ENCODE peak calls at places on chromosomes 5 and 9, in five cellular contexts. H, S, R, G and P are unnamed samples.

GRCh38 chr9:96461336-96461735 is 11.4 kb downstream of the HABP4 start:
- DNase-seq in S (no peak), R (no peak), H (no peak), G (no peak), P (no peak)

GRCh38 chr5:168527756-168528295 is 1.3 kb upstream of the FBLL1 start:
- DNase-seq in S (no peak), H (no peak), R (no peak), G (no peak), P (no peak)

GRCh38 chr9:101333490-101333889 is 51.3 kb downstream of the BAAT start:
- DNase-seq in S (no peak), H (no peak), R (no peak), G (no peak), P (no peak)

GRCh38 chr5:137209232-137209810 is 289.8 kb downstream of the SPOCK1 start:
- DNase-seq in S (no peak), G (no peak), R (no peak), H (no peak), P (no peak)

GRCh38 chr9:69667306-69667705 is 4.9 kb downstream of the APBA1 start:
- DNase-seq in G (no peak), R (no peak), S (no peak), H (no peak), P (no peak)

GRCh38 chr5:32206053-32206452 is 31.9 kb upstream of the GOLPH3 start:
- DNase-seq in G (no peak), R (no peak), S (no peak), H (no peak), P (no peak)

GRCh38 chr9:95264954-95265615 is 52.4 kb downstream of the FANCC start:
- DNase-seq in S (no peak), G (no peak), R (no peak), H (no peak), P (no peak)

GRCh38 chr9:137296214-137297059 is 5.6 kb downstream of the NRARP start:
- DNase-seq in H (no peak), R (no peak), G (no peak), S (peak), P (peak)

GRCh38 chr9:97983524-97984187 is 515 bp downstream of the ANP32B start:
- DNase-seq in H (no peak), G (no peak), R (peak), S (peak), P (peak)

GRCh38 chr5:141149812-141150211 is at the start of gene PCDHB6:
- DNase-seq in S (no peak), G (no peak), H (no peak), R (no peak), P (no peak)

GRCh38 chr5:42770003-42770402 is 13.4 kb downstream of the CCDC152 start:
- DNase-seq in R (no peak), S (no peak), H (no peak), G (no peak), P (no peak)

GRCh38 chr9:111599092-111599947 is at the start of gene PTGR1:
- DNase-seq in R (peak), S (peak), H (peak), G (peak), P (peak)

GRCh38 chr5:123719004-123719403 is 207.0 kb downstream of the CSNK1G3 start:
- DNase-seq in S (no peak), R (no peak), H (no peak), G (no peak), P (no peak)

GRCh38 chr5:73883646-73884045 is 257.6 kb downstream of the ARHGEF28 start:
- DNase-seq in G (no peak), H (no peak), S (no peak), R (no peak), P (no peak)

GRCh38 chr9:92641092-92641809 is 28.7 kb downstream of the IPPK start:
- DNase-seq in R (no peak), S (no peak), G (no peak), H (no peak), P (no peak)

GRCh38 chr5:119070578-119070827 is 384 bp upstream of the DMXL1 start:
- DNase-seq in H (no peak), G (no peak), S (peak), R (no peak), P (no peak)

GRCh38 chr9:90724112-90724511 is 77.5 kb upstream of the SYK start:
- DNase-seq in S (no peak), G (no peak), H (no peak), R (no peak), P (no peak)

GRCh38 chr5:43602818-43603534 is at the start of gene NNT:
- DNase-seq in R (peak), G (no peak), H (peak), S (peak), P (peak)

GRCh38 chr5:68377733-68378132 is 162.2 kb downstream of the PIK3R1 start:
- DNase-seq in S (no peak), G (no peak), R (no peak), H (no peak), P (no peak)

GRCh38 chr5:126516133-126516532 is 78.9 kb downstream of the ALDH7A1 start:
- DNase-seq in R (no peak), H (no peak), G (no peak), S (no peak), P (no peak)

GRCh38 chr5:115296130-115296997 is at the start of gene CCDC112:
- DNase-seq in R (peak), H (peak), S (peak), G (no peak), P (peak)

GRCh38 chr5:32168460-32169033 is 5.6 kb downstream of the GOLPH3 start:
- DNase-seq in S (no peak), G (no peak), R (no peak), H (no peak), P (no peak)

GRCh38 chr5:180696116-180696515 is 43.7 kb downstream of the OR2Y1 start:
- DNase-seq in R (no peak), S (no peak), G (no peak), H (no peak), P (no peak)

GRCh38 chr5:142807378-142807911 is 37.3 kb downstream of the ARHGAP26 start:
- DNase-seq in G (no peak), H (no peak), S (no peak), R (no peak), P (peak)

GRCh38 chr9:31590091-31590490 is 794.4 kb upstream of the ACO1 start:
- DNase-seq in H (no peak), S (no peak), G (no peak), R (no peak), P (no peak)

GRCh38 chr9:113516840-113517577 is 53.5 kb downstream of the RGS3 start:
- DNase-seq in R (no peak), S (no peak), G (no peak), H (no peak), P (no peak)

GRCh38 chr5:172159016-172159415 is 29.0 kb downstream of the STK10 start:
- DNase-seq in R (no peak), H (no peak), G (no peak), S (no peak), P (no peak)

GRCh38 chr9:22976454-22976853 is 529.8 kb downstream of the DMRTA1 start:
- DNase-seq in S (no peak), G (peak), R (no peak), H (no peak), P (no peak)

GRCh38 chr9:109440797-109441287 is 57.3 kb downstream of the PTPN3 start:
- DNase-seq in R (peak), G (peak), H (no peak), S (peak), P (peak)

GRCh38 chr9:113431181-113431580 is 20.6 kb downstream of the C9orf43 start:
- DNase-seq in G (no peak), H (no peak), R (no peak), S (no peak), P (no peak)

GRCh38 chr9:121568101-121568460 is 68.4 kb upstream of the GGTA1 start:
- DNase-seq in H (no peak), G (no peak), S (peak), R (no peak), P (peak)

GRCh38 chr9:6086006-6086655 is 70.7 kb upstream of the RANBP6 start:
- DNase-seq in G (no peak), H (no peak), S (no peak), R (no peak), P (no peak)

GRCh38 chr5:138336952-138337684 is 948 bp upstream of the FAM53C start:
- DNase-seq in R (peak), H (no peak), G (no peak), S (peak), P (peak)

GRCh38 chr5:17037751-17038150 is 101.7 kb upstream of the MYO10 start:
- DNase-seq in R (no peak), G (no peak), H (no peak), S (no peak), P (no peak)

GRCh38 chr9:27602107-27602836 is 29.0 kb upstream of the C9orf72 start:
- DNase-seq in G (no peak), H (no peak), S (no peak), R (no peak), P (no peak)

GRCh38 chr5:109668237-109668636 is 21.5 kb upstream of the MAN2A1 start:
- DNase-seq in S (no peak), H (no peak), R (no peak), G (no peak), P (no peak)

GRCh38 chr5:109668668-109669422 is 20.9 kb upstream of the MAN2A1 start:
- DNase-seq in S (no peak), R (no peak), H (no peak), G (no peak), P (no peak)
- TF ChIP-seq CTCF in S (no peak), R (no peak), H (no peak), G (no peak), P (no peak)

GRCh38 chr9:2798423-2798822 is 45.5 kb downstream of the PUM3 start:
- DNase-seq in H (no peak), R (no peak), S (no peak), G (no peak), P (no peak)

GRCh38 chr9:2802494-2802921 is 41.4 kb downstream of the PUM3 start:
- DNase-seq in H (no peak), R (no peak), S (no peak), G (peak), P (no peak)

GRCh38 chr9:2800385-2801179 is 43.3 kb downstream of the PUM3 start:
- DNase-seq in H (no peak), R (no peak), S (no peak), G (no peak), P (no peak)
- TF ChIP-seq CTCF in H (peak), R (peak), S (no peak), G (no peak), P (no peak)

GRCh38 chr9:72333758-72334157 is 31.2 kb downstream of the ZFAND5 start:
- DNase-seq in G (no peak), R (no peak), H (no peak), S (no peak), P (no peak)
- TF ChIP-seq CTCF in G (no peak), R (no peak), H (no peak), S (no peak), P (no peak)

DNA sequence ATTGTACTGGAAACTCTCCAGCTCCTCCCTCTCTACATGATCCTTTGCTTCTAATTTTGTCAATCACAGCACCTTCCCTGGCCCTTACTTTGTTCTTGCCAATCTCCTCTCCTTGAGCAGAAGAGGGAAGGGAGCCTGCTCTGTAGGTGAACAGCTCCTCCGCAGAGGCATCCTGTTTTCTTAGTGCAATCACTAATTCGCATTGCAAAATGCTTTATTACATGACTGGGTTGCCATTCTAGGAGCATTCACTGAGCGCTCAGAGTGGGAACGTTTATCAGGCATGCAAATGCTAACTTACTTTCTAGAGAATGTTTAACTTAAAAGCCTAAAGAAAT is 416 bp upstream of the SNX18 start:
- DNase-seq in R (no peak), S (no peak), H (no peak), G (no peak), P (no peak)
- TF ChIP-seq CTCF in R (no peak), S (no peak), H (no peak), G (no peak), P (no peak)

GRCh38 chr5:2158767-2159166 is 276.0 kb upstream of the IRX4 start:
- DNase-seq in S (no peak), R (no peak), G (no peak), H (no peak), P (no peak)
- TF ChIP-seq CTCF in S (no peak), R (no peak), G (no peak), H (no peak), P (no peak)

GRCh38 chr5:9895305-9895650 is 265.1 kb upstream of the TAS2R1 start:
- DNase-seq in H (no peak), G (no peak), R (no peak), S (no peak), P (no peak)

GRCh38 chr5:9903806-9904205 is 273.7 kb upstream of the TAS2R1 start:
- DNase-seq in G (no peak), H (no peak), R (no peak), S (no peak), P (no peak)

GRCh38 chr5:9892696-9893095 is 262.5 kb upstream of the TAS2R1 start:
- DNase-seq in G (no peak), H (no peak), S (no peak), R (no peak), P (no peak)

GRCh38 chr5:9894571-9895304 is 264.6 kb upstream of the TAS2R1 start:
- DNase-seq in R (no peak), G (no peak), S (no peak), H (no peak), P (no peak)

DNA sequence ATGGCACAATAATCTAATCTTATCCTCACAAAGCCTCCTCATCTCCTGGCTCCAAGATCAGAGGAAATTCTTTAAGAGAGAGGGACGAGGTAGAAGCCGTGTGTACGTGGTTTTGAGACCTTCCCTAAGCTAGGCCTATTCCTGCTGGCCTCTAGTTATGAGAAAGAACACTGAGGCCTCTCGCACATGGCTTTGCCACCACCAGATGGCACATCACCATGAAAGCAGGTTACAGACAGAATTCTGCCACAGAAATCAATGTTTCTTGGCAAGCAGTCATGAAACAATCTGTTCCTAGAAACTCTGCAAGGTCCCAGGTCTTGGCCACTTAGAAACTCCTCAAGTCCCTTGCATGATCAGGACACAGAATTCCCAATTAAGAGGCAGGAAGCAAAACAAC is 268.2 kb upstream of the TAS2R1 start:
- DNase-seq in G (no peak), S (peak), H (no peak), R (no peak), P (peak)
- TF ChIP-seq CTCF in G (peak), S (peak), H (peak), R (peak), P (peak)

DNA sequence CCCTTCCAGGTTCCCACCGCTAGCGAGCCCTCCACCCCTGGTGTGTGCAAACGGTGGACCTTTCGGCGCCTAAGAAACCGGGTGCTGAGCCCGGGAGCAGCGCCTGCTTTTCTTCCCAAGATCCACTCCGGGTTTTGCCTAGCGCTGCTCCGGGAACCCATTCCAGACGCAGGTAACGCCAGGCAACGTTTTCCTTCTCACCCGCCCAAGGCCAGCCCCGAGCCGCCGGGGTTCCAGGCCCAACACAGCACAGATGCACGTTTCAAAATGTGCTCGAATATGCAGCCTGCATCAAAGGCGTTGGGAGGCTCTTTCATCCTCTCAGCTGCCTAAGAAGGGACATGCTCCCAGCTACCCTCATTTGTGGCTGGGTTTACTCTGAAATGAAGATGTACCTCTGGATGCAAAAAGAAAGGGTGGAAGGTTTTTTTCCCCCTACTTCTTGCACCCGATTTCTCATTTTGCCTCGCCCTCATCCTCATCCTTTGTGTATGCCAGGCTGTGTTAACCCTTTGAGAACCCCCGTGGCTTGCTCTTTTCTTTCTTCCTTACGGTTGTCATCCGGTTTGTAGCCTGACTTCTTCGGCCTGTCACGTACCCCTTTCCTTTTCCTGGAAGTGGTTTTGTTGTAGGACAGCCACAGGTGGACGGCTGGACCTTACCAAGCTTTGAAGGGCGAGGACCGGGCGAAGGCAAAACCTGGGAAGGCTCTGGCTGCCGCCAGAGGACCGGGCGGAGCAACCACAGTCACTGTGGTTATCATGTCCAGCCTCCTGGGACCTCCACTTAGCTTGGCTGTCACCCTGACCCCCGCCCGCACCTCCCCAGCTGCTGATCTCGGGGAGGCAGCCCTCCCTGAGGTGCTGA is 227.0 kb downstream of the SMARCA2 start:
- DNase-seq in S (peak), H (peak), G (peak), R (peak), P (peak)
- TF ChIP-seq CTCF in S (no peak), H (no peak), G (no peak), R (no peak), P (no peak)

GRCh38 chr5:153425914-153426313 is 64.6 kb upstream of the GRIA1 start:
- DNase-seq in H (no peak), G (no peak), S (no peak), R (no peak), P (no peak)
- TF ChIP-seq CTCF in H (peak), G (no peak), S (no peak), R (peak), P (no peak)

DNA sequence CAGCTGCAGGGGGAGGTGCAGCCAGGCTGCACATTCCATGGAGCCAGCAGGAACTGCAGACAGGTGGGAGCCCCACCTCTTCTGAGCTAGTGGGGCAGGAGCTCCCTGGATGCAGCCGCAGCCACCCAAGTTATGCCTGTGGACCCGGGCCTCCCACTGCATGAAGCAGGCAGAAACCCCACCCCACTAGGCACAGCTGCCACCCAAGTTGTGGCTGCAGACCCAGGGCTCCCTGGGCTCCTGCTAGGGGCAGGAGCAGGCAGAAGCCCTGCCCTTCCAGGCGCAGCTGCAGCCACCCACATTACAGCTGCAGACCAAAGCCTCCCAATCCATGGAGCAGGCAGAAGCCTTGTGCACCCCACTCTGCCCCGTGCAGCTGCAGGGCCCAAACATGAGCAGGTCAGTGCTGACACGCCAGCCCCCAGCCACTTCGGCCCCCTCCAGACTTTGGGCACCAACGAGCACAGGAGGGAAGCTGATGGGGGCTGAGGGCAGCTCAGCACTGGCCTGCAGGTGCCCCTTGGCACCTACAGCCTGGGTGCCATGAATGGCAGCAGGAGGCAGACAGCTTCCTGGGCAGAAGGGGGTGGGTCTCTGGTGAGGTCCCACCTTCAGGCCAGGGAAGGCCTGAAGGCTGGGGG is 106.9 kb downstream of the C9orf50 start:
- DNase-seq in H (no peak), G (no peak), R (no peak), S (no peak), P (no peak)
- TF ChIP-seq CTCF in H (no peak), G (no peak), R (no peak), S (no peak), P (no peak)

GRCh38 chr5:173201636-173202265 is 33.3 kb downstream of the NKX2-5 start:
- DNase-seq in R (no peak), H (no peak), S (peak), G (peak), P (no peak)

GRCh38 chr5:173208296-173208695 is 26.7 kb downstream of the NKX2-5 start:
- DNase-seq in S (no peak), G (no peak), R (no peak), H (no peak), P (no peak)

GRCh38 chr5:173205921-173206320 is 29.1 kb downstream of the NKX2-5 start:
- DNase-seq in R (no peak), G (no peak), S (no peak), H (no peak), P (no peak)

GRCh38 chr5:173202266-173202875 is 32.6 kb downstream of the NKX2-5 start:
- DNase-seq in H (no peak), S (no peak), R (no peak), G (no peak), P (no peak)

DNA sequence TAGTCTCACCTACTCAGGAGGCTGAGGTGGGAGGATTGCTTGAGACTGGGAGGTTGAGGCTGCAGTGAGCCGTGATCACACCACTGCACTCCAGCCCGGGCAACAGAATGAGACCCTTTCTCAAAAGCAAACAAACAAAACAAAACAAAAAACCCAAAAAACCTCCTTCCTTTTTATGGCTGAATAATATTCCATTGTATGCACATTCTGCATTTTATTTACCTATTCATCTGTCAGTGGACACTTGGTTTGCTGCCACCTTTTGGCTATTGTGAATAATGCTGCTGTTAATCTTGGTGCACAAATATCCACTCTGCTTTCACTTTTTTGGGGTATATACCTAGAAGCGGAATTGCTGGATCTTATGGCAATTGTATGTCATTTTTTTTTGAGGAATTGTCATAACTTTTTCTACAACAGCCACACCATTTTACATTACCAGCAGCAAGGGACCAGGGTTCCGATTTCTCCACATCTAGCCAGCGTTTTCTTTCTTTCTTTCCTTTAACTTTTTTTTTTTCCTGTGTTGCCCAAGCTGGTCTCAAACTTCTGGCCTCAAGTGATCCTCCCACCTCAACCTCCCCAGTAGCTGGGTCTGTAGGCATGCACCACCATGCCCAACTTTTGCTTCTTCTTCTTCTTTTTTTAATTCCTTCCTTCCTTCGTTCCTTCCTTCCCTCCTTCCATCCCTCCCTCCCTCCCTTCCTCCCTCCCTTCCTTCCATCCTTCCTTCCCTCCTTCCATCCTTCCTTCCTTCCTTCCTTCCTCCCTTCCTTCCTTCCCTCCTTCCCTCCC is 30.6 kb downstream of the NKX2-5 start:
- DNase-seq in H (no peak), S (peak), R (no peak), G (no peak), P (peak)
- TF ChIP-seq CTCF in H (peak), S (peak), R (peak), G (peak), P (peak)